ENCODE peak calls at places on chromosomes 7 and 10, in five cellular contexts. One of them, this sample, is unnamed.

GRCh38 chr10:29131952-29132820 is 156.7 kb upstream of the LYZL1 start:
- DNase-seq in CD8-positive, alpha-beta T cell: no peak
- DNase-seq in lower leg skin: no peak
- DNase-seq in neural crest cell: no peak
- DNase-seq in GM13976: no peak
- DNase-seq in this sample: no peak

GRCh38 chr10:89900554-89900953 is 199.2 kb downstream of the KIF20B start:
- DNase-seq in neural crest cell: no peak
- DNase-seq in CD8-positive, alpha-beta T cell: no peak
- DNase-seq in GM13976: no peak
- DNase-seq in lower leg skin: no peak
- DNase-seq in this sample: no peak

GRCh38 chr7:106504620-106505019 is 156.3 kb downstream of the CCDC71L start:
- DNase-seq in lower leg skin: no peak
- DNase-seq in neural crest cell: no peak
- DNase-seq in CD8-positive, alpha-beta T cell: no peak
- DNase-seq in GM13976: no peak
- DNase-seq in this sample: no peak

GRCh38 chr10:96395931-96396877 is 37.4 kb upstream of the OPALIN start:
- DNase-seq in neural crest cell: peak; percentile 66
- DNase-seq in CD8-positive, alpha-beta T cell: peak; percentile 53
- DNase-seq in lower leg skin: peak; percentile 30
- DNase-seq in GM13976: peak; percentile 87
- DNase-seq in this sample: peak; percentile 80

GRCh38 chr7:43302211-43302711 is 189.8 kb downstream of the HECW1 start:
- DNase-seq in CD8-positive, alpha-beta T cell: no peak
- DNase-seq in neural crest cell: no peak
- DNase-seq in GM13976: no peak
- DNase-seq in lower leg skin: no peak
- DNase-seq in this sample: no peak

GRCh38 chr10:35542303-35542702 is 62.8 kb upstream of the GJD4 start:
- DNase-seq in lower leg skin: no peak
- DNase-seq in neural crest cell: no peak
- DNase-seq in CD8-positive, alpha-beta T cell: no peak
- DNase-seq in GM13976: no peak
- DNase-seq in this sample: no peak

GRCh38 chr7:2811476-2812118 is 32.5 kb downstream of the GNA12 start:
- DNase-seq in lower leg skin: no peak
- DNase-seq in neural crest cell: no peak
- DNase-seq in CD8-positive, alpha-beta T cell: no peak
- DNase-seq in GM13976: no peak
- DNase-seq in this sample: no peak

GRCh38 chr10:13984647-13985155 is 346.0 kb downstream of the FRMD4A start:
- DNase-seq in GM13976: no peak
- DNase-seq in neural crest cell: no peak
- DNase-seq in lower leg skin: no peak
- DNase-seq in CD8-positive, alpha-beta T cell: no peak
- DNase-seq in this sample: no peak

GRCh38 chr10:71255540-71255816 is 43.1 kb downstream of the UNC5B start:
- DNase-seq in neural crest cell: no peak
- DNase-seq in lower leg skin: no peak
- DNase-seq in CD8-positive, alpha-beta T cell: no peak
- DNase-seq in GM13976: no peak
- DNase-seq in this sample: no peak

GRCh38 chr10:59808896-59809643 is 55.8 kb upstream of the MRLN start:
- DNase-seq in lower leg skin: peak; percentile 41
- DNase-seq in GM13976: peak; percentile 39
- DNase-seq in CD8-positive, alpha-beta T cell: peak; percentile 43
- DNase-seq in neural crest cell: peak; percentile 59
- DNase-seq in this sample: no peak

GRCh38 chr7:16634292-16634738 is 11.2 kb downstream of the ANKMY2 start:
- DNase-seq in neural crest cell: no peak
- DNase-seq in GM13976: no peak
- DNase-seq in CD8-positive, alpha-beta T cell: no peak
- DNase-seq in lower leg skin: peak; percentile 36
- DNase-seq in this sample: no peak

GRCh38 chr7:21059069-21059468 is 272.4 kb upstream of the SP8 start:
- DNase-seq in lower leg skin: no peak
- DNase-seq in GM13976: no peak
- DNase-seq in neural crest cell: no peak
- DNase-seq in CD8-positive, alpha-beta T cell: no peak
- DNase-seq in this sample: no peak

GRCh38 chr7:30505174-30505697 is 607 bp upstream of the GGCT start:
- DNase-seq in CD8-positive, alpha-beta T cell: no peak
- DNase-seq in neural crest cell: no peak
- DNase-seq in GM13976: no peak
- DNase-seq in lower leg skin: no peak
- DNase-seq in this sample: no peak
- TF ChIP-seq CTCF in CD8-positive, alpha-beta T cell: no peak
- TF ChIP-seq CTCF in neural crest cell: no peak
- TF ChIP-seq CTCF in GM13976: peak; percentile 11
- TF ChIP-seq CTCF in lower leg skin: no peak
- TF ChIP-seq CTCF in this sample: no peak

DNA sequence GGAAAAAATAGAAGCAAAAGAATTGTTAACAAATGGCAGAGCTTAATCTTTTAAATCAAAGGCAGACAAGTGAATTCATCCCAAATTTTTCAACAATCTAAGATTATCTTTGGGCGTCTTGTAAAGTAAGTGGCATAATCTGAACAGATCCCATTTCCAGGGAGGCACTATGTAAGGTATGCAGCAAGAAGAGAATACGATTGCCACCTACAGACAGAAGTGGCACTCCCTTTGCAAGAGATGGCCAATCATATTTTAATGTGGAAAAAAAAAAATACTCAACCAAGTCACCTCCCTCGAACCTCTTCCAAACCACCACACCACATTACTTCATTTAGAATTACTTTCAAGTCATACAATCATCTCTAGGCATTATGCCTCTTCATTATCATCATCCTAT is 4.0 kb downstream of the GFRA1 start:
- DNase-seq in CD8-positive, alpha-beta T cell: no peak
- DNase-seq in lower leg skin: no peak
- DNase-seq in neural crest cell: no peak
- DNase-seq in GM13976: no peak
- DNase-seq in this sample: no peak
- TF ChIP-seq CTCF in CD8-positive, alpha-beta T cell: no peak
- TF ChIP-seq CTCF in lower leg skin: no peak
- TF ChIP-seq CTCF in neural crest cell: no peak
- TF ChIP-seq CTCF in GM13976: no peak
- TF ChIP-seq CTCF in this sample: peak; percentile 31

DNA sequence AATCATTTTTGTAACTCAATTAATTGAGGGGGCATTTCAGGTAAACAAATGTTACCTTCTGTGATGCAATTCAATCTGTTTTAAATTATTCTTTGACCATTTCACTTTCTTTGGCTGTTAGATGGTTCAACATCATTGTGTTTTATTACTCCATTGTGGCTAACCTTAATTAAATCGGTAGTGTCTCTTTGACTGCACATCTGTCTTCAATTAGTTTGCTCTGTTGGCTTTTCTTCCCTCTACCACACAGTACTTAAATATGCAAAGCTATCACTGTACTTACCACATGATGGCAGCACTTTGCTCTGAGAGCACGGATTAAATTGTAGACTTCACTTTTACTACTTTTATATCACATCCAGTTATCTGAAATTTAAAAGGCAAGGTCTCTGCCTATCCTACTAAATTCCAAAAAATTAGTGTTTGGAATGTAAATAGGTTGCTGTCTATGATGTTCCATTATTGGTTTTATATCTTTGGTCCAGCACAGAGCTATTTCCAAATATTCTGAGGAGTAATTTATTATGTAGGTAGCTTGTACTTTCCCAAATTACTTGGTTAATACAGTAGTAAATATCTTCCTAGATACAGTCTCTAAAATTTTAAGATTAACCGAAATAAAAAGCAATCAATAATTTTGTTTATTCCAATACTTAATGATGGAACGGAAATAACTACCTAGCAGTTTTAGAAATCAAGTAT is 352.0 kb downstream of the PCLO start:
- DNase-seq in neural crest cell: peak; percentile 8
- DNase-seq in lower leg skin: peak; percentile 15
- DNase-seq in GM13976: peak; percentile 13
- DNase-seq in CD8-positive, alpha-beta T cell: no peak
- DNase-seq in this sample: no peak
- TF ChIP-seq CTCF in neural crest cell: peak; percentile 80
- TF ChIP-seq CTCF in lower leg skin: no peak
- TF ChIP-seq CTCF in GM13976: peak; percentile 75
- TF ChIP-seq CTCF in CD8-positive, alpha-beta T cell: no peak
- TF ChIP-seq CTCF in this sample: peak; percentile 92

GRCh38 chr7:155877167-155877566 is 64.9 kb upstream of the SHH start:
- DNase-seq in GM13976: no peak
- DNase-seq in lower leg skin: no peak
- DNase-seq in CD8-positive, alpha-beta T cell: no peak
- DNase-seq in neural crest cell: no peak
- DNase-seq in this sample: no peak
- TF ChIP-seq CTCF in GM13976: no peak
- TF ChIP-seq CTCF in lower leg skin: no peak
- TF ChIP-seq CTCF in CD8-positive, alpha-beta T cell: no peak
- TF ChIP-seq CTCF in neural crest cell: no peak
- TF ChIP-seq CTCF in this sample: no peak

GRCh38 chr10:83801983-83802382 is 337.3 kb upstream of the GHITM start:
- DNase-seq in lower leg skin: no peak
- DNase-seq in GM13976: no peak
- DNase-seq in CD8-positive, alpha-beta T cell: no peak
- DNase-seq in neural crest cell: no peak
- DNase-seq in this sample: no peak
- TF ChIP-seq CTCF in lower leg skin: no peak
- TF ChIP-seq CTCF in GM13976: peak; percentile 7
- TF ChIP-seq CTCF in CD8-positive, alpha-beta T cell: no peak
- TF ChIP-seq CTCF in neural crest cell: no peak
- TF ChIP-seq CTCF in this sample: peak; percentile 30

GRCh38 chr10:15439381-15439837 is 68.3 kb upstream of the FAM171A1 start:
- DNase-seq in GM13976: no peak
- DNase-seq in CD8-positive, alpha-beta T cell: no peak
- DNase-seq in lower leg skin: peak; percentile 23
- DNase-seq in neural crest cell: no peak
- DNase-seq in this sample: no peak
- TF ChIP-seq CTCF in GM13976: no peak
- TF ChIP-seq CTCF in CD8-positive, alpha-beta T cell: no peak
- TF ChIP-seq CTCF in lower leg skin: no peak
- TF ChIP-seq CTCF in neural crest cell: peak; percentile 58
- TF ChIP-seq CTCF in this sample: no peak

GRCh38 chr7:54546081-54546985 is 4.2 kb downstream of the VSTM2A start:
- DNase-seq in neural crest cell: peak; percentile 54
- DNase-seq in CD8-positive, alpha-beta T cell: no peak
- DNase-seq in lower leg skin: no peak
- DNase-seq in GM13976: peak; percentile 36
- DNase-seq in this sample: peak; percentile 55
- TF ChIP-seq CTCF in neural crest cell: peak; percentile 60
- TF ChIP-seq CTCF in CD8-positive, alpha-beta T cell: no peak
- TF ChIP-seq CTCF in lower leg skin: no peak
- TF ChIP-seq CTCF in GM13976: no peak
- TF ChIP-seq CTCF in this sample: peak; percentile 36

DNA sequence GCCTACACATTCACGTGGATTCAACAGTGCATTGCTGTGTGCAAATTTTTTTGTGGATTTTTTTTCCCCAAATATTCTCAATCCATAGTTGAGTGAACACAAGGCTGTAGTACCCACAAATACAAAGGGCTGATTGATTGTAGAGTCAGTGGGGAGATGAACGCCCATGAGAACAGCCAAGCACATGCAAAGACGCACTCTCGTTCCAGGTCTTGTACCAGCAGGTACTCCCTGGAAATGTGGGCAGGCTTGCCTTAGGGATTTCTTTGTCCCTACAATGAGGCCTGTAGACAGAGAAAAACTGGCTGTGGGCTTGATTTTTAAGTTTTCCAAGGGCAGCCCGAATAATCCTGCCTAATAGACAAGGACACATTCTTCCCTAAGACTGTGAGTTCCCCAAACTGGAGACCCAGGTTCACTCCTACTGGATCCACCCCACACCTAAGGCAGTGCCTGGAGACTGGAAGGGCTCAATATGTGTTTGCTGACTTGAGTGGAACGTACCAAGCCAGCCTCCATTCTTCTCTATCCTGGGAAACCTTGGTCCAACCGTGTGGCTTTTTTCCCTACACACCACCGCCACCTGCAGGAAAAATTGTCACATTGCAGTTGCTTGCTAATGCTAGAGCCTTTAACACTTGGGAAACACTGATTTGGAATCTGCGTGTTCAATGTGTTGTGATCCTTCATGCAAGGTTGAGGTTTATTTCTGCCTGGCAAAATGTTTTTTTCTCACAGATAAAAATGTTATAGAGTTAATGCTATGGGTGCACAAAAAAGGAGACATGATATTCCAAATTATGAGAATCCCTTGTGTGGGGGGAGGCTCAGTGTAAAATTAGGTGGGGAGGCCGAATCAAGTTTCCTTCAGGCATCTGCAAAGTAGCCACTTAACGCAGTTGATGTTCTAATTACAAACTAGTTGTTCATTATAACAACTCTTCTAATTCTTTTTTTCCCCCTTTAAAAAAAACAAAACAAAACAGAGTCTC is 49.3 kb downstream of the PPP1R17 start:
- DNase-seq in neural crest cell: peak; percentile 73
- DNase-seq in CD8-positive, alpha-beta T cell: no peak
- DNase-seq in GM13976: peak; percentile 41
- DNase-seq in lower leg skin: peak; percentile 35
- DNase-seq in this sample: peak; percentile 37
- TF ChIP-seq CTCF in neural crest cell: peak; percentile 94
- TF ChIP-seq CTCF in CD8-positive, alpha-beta T cell: no peak
- TF ChIP-seq CTCF in GM13976: peak; percentile 64
- TF ChIP-seq CTCF in lower leg skin: no peak
- TF ChIP-seq CTCF in this sample: peak; percentile 96

DNA sequence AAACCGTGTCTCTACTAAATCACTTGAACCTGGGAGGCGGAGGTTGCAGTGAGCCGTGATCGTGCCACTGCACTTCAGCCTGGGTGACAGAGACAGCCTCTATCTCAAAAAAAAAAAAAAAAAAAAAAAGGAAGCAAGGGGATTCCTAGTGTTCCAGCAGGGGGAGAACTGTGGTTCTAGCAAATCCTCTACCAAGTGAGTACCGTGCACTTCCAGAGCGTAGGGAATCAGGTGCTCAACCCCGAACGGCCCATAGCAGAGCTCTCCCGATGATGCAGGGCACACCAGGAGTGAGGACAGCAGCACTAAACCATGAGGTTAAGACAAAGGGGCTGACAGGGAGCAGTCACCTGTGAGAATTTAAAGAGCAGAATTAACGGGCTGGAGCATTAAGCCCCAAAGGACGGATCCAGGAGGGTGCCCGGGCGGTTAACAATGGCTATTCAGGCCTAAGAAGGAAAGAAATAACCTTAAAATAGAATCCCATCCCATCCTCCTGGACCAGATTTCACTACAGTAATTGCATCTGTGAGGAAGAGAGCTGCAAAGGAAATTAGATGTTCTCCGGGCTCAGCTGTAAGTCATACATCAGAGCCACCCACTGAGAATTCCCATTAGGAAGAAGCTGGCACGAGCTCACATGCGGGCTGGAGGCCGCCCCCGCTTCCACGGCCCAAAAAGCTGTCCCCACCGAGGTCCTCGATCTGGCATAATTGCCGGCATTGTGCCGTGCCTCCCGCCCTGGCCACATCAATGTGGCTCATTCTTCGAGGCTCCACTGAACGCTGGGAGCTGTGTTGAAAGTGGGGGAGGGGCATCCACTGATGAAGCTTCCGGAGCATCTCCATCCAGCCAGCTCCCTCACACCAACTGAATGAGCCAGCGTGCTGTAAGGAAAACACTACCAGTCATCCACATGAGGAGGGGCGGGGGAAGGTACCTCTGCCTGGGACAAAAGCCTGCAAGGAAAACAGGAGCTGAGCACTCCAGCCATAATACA is 173.4 kb downstream of the PTPRN2 start:
- DNase-seq in GM13976: no peak
- DNase-seq in lower leg skin: no peak
- DNase-seq in neural crest cell: peak; percentile 27
- DNase-seq in CD8-positive, alpha-beta T cell: no peak
- DNase-seq in this sample: no peak
- TF ChIP-seq CTCF in GM13976: no peak
- TF ChIP-seq CTCF in lower leg skin: no peak
- TF ChIP-seq CTCF in neural crest cell: no peak
- TF ChIP-seq CTCF in CD8-positive, alpha-beta T cell: no peak
- TF ChIP-seq CTCF in this sample: no peak